ENCODE peak calls at places on chromosome 2, in six cellular contexts. One of them, this sample, is unnamed.

GRCh38 chr2:9203006-9203405 is 3.6 kb upstream of the ASAP2 start:
- DNase-seq in hepatocyte: no peak
- DNase-seq in psoas muscle: no peak
- DNase-seq in frontal cortex: no peak
- DNase-seq in NT2/D1: no peak
- DNase-seq in foreskin keratinocyte: no peak
- DNase-seq in this sample: no peak

GRCh38 chr2:25297738-25298137 is 44.0 kb downstream of the DNMT3A start:
- DNase-seq in foreskin keratinocyte: no peak
- DNase-seq in psoas muscle: no peak
- DNase-seq in frontal cortex: no peak
- DNase-seq in NT2/D1: no peak
- DNase-seq in hepatocyte: no peak
- DNase-seq in this sample: no peak

GRCh38 chr2:207474871-207475485 is 54.8 kb upstream of the CREB1 start:
- DNase-seq in foreskin keratinocyte: no peak
- DNase-seq in frontal cortex: peak
- DNase-seq in NT2/D1: peak
- DNase-seq in psoas muscle: no peak
- DNase-seq in hepatocyte: peak
- DNase-seq in this sample: peak

GRCh38 chr2:110865188-110865587 is 132.8 kb downstream of the ACOXL start:
- DNase-seq in hepatocyte: no peak
- DNase-seq in foreskin keratinocyte: no peak
- DNase-seq in NT2/D1: no peak
- DNase-seq in frontal cortex: no peak
- DNase-seq in psoas muscle: no peak
- DNase-seq in this sample: peak

GRCh38 chr2:204665244-204665643 is 120.0 kb downstream of the PARD3B start:
- DNase-seq in hepatocyte: no peak
- DNase-seq in foreskin keratinocyte: peak
- DNase-seq in psoas muscle: no peak
- DNase-seq in frontal cortex: no peak
- DNase-seq in NT2/D1: no peak
- DNase-seq in this sample: no peak

GRCh38 chr2:172230783-172231446 is 128.2 kb upstream of the DLX2 start:
- DNase-seq in foreskin keratinocyte: peak
- DNase-seq in psoas muscle: no peak
- DNase-seq in frontal cortex: no peak
- DNase-seq in NT2/D1: no peak
- DNase-seq in hepatocyte: no peak
- DNase-seq in this sample: no peak

GRCh38 chr2:235011929-235012631 is 60.3 kb downstream of the SH3BP4 start:
- DNase-seq in psoas muscle: no peak
- DNase-seq in NT2/D1: no peak
- DNase-seq in hepatocyte: no peak
- DNase-seq in foreskin keratinocyte: no peak
- DNase-seq in frontal cortex: no peak
- DNase-seq in this sample: no peak

GRCh38 chr2:25651066-25651465 is 22.3 kb downstream of the DTNB start:
- DNase-seq in hepatocyte: no peak
- DNase-seq in NT2/D1: no peak
- DNase-seq in psoas muscle: no peak
- DNase-seq in foreskin keratinocyte: peak
- DNase-seq in frontal cortex: no peak
- DNase-seq in this sample: no peak

GRCh38 chr2:3169106-3169870 is 208.3 kb downstream of the EIPR1 start:
- DNase-seq in hepatocyte: no peak
- DNase-seq in NT2/D1: no peak
- DNase-seq in foreskin keratinocyte: no peak
- DNase-seq in frontal cortex: no peak
- DNase-seq in psoas muscle: no peak
- DNase-seq in this sample: no peak

GRCh38 chr2:38818565-38818964 is 40.6 kb downstream of the GEMIN6 start:
- DNase-seq in hepatocyte: no peak
- DNase-seq in NT2/D1: no peak
- DNase-seq in frontal cortex: no peak
- DNase-seq in psoas muscle: no peak
- DNase-seq in foreskin keratinocyte: no peak
- DNase-seq in this sample: no peak

GRCh38 chr2:47695800-47696477 is 87.0 kb upstream of the MSH6 start:
- DNase-seq in psoas muscle: no peak
- DNase-seq in hepatocyte: no peak
- DNase-seq in foreskin keratinocyte: no peak
- DNase-seq in NT2/D1: no peak
- DNase-seq in frontal cortex: no peak
- DNase-seq in this sample: no peak

GRCh38 chr2:214104219-214104618 is 306.6 kb upstream of the VWC2L start:
- DNase-seq in foreskin keratinocyte: no peak
- DNase-seq in frontal cortex: no peak
- DNase-seq in NT2/D1: no peak
- DNase-seq in psoas muscle: no peak
- DNase-seq in hepatocyte: no peak
- DNase-seq in this sample: no peak

GRCh38 chr2:127400897-127401756 is 13.4 kb upstream of the MAP3K2 start:
- DNase-seq in foreskin keratinocyte: peak
- DNase-seq in NT2/D1: no peak
- DNase-seq in frontal cortex: no peak
- DNase-seq in hepatocyte: no peak
- DNase-seq in psoas muscle: no peak
- DNase-seq in this sample: no peak

GRCh38 chr2:237218756-237219155 is 133.1 kb downstream of the COPS8 start:
- DNase-seq in frontal cortex: no peak
- DNase-seq in foreskin keratinocyte: no peak
- DNase-seq in hepatocyte: no peak
- DNase-seq in psoas muscle: no peak
- DNase-seq in NT2/D1: no peak
- DNase-seq in this sample: no peak